ENCODE peak calls at places on chromosome 17, in six cellular contexts. One of them, this sample, is unnamed.

GRCh38 chr17:30363715-30364202 is 15.0 kb upstream of the CPD start:
- DNase-seq in A549: no peak
- DNase-seq in HepG2: no peak
- DNase-seq in K562: no peak
- DNase-seq in H1: no peak
- DNase-seq in endothelial cell of umbilical vein: no peak
- DNase-seq in this sample: no peak

GRCh38 chr17:76791053-76791980 is 53.4 kb downstream of the MFSD11 start:
- DNase-seq in A549: peak; percentile 41
- DNase-seq in HepG2: peak; percentile 39
- DNase-seq in K562: peak; percentile 81
- DNase-seq in H1: no peak
- DNase-seq in endothelial cell of umbilical vein: peak; percentile 53
- DNase-seq in this sample: no peak

GRCh38 chr17:76197911-76198310 is 42.4 kb downstream of the RNF157 start:
- DNase-seq in A549: no peak
- DNase-seq in HepG2: no peak
- DNase-seq in K562: no peak
- DNase-seq in H1: no peak
- DNase-seq in endothelial cell of umbilical vein: no peak
- DNase-seq in this sample: no peak

GRCh38 chr17:31877911-31878702 is 19.1 kb upstream of the COPRS start:
- DNase-seq in A549: no peak
- DNase-seq in HepG2: no peak
- DNase-seq in K562: no peak
- DNase-seq in H1: no peak
- DNase-seq in endothelial cell of umbilical vein: peak; percentile 84
- DNase-seq in this sample: no peak

GRCh38 chr17:38469875-38470274 is 41.6 kb downstream of the ARHGAP23 start:
- DNase-seq in A549: no peak
- DNase-seq in HepG2: no peak
- DNase-seq in K562: peak; percentile 53
- DNase-seq in H1: no peak
- DNase-seq in endothelial cell of umbilical vein: peak; percentile 23
- DNase-seq in this sample: no peak

GRCh38 chr17:12627177-12627629 is 38.5 kb upstream of the MYOCD start:
- DNase-seq in A549: peak; percentile 85
- DNase-seq in HepG2: peak; percentile 57
- DNase-seq in K562: no peak
- DNase-seq in H1: no peak
- DNase-seq in endothelial cell of umbilical vein: no peak
- DNase-seq in this sample: no peak

GRCh38 chr17:40493697-40494096 is 7.7 kb downstream of the TNS4 start:
- DNase-seq in A549: no peak
- DNase-seq in HepG2: no peak
- DNase-seq in K562: no peak
- DNase-seq in H1: no peak
- DNase-seq in endothelial cell of umbilical vein: no peak
- DNase-seq in this sample: no peak

GRCh38 chr17:14942511-14943185 is 322.5 kb downstream of the PMP22 start:
- DNase-seq in A549: no peak
- DNase-seq in HepG2: no peak
- DNase-seq in K562: no peak
- DNase-seq in H1: no peak
- DNase-seq in endothelial cell of umbilical vein: no peak
- DNase-seq in this sample: no peak

GRCh38 chr17:42704495-42705494 is 22.5 kb downstream of the CNTNAP1 start:
- DNase-seq in A549: no peak
- DNase-seq in HepG2: no peak
- DNase-seq in K562: no peak
- DNase-seq in H1: no peak
- DNase-seq in endothelial cell of umbilical vein: no peak
- DNase-seq in this sample: no peak

GRCh38 chr17:29376667-29377268 is 13.4 kb upstream of the TAOK1 start:
- DNase-seq in A549: peak; percentile 76
- DNase-seq in HepG2: no peak
- DNase-seq in K562: no peak
- DNase-seq in H1: no peak
- DNase-seq in endothelial cell of umbilical vein: no peak
- DNase-seq in this sample: no peak

GRCh38 chr17:79984045-79984840 is 51.4 kb downstream of the TBC1D16 start:
- DNase-seq in A549: no peak
- DNase-seq in HepG2: no peak
- DNase-seq in K562: no peak
- DNase-seq in H1: no peak
- DNase-seq in endothelial cell of umbilical vein: no peak
- DNase-seq in this sample: no peak

DNA sequence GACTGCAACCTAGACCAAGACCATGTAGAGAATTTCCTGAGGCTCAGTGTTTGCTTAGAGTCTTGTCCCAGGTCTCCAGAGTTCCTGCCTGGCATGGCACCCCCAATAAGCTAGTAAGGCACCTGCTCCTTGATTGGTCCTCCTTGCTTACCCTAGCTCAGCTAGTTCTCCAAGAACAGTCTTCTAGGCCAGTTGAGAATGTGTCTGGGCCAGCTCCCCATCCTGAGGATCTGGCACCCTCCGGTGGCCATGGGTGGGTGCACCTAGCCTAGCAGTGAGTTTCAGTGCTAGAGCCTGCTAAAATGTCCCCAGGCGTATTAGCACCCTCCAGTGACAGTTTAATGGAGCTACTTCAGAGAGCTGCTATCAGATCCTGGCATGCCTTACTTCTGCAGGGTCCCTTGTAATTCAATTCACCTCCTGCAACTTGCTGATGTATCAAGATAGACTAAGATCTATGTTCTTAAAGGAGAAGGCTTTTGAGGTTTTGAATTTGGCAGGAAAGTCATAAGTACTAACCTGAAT is 44.4 kb upstream of the MED13 start:
- DNase-seq in A549: peak; percentile 92
- DNase-seq in HepG2: peak; percentile 90
- DNase-seq in K562: peak; percentile 88
- DNase-seq in H1: peak; percentile 77
- DNase-seq in endothelial cell of umbilical vein: peak; percentile 36
- DNase-seq in this sample: peak; percentile 85
- TF ChIP-seq CTCF in A549: peak; percentile 99
- TF ChIP-seq CTCF in HepG2: peak; percentile 100
- TF ChIP-seq CTCF in K562: peak; percentile 99
- TF ChIP-seq CTCF in H1: peak; percentile 90
- TF ChIP-seq CTCF in endothelial cell of umbilical vein: peak; percentile 46
- TF ChIP-seq CTCF in this sample: peak; percentile 51

GRCh38 chr17:74309902-74310301 is 16.1 kb upstream of the KIF19 start:
- DNase-seq in A549: no peak
- DNase-seq in HepG2: no peak
- DNase-seq in K562: no peak
- DNase-seq in H1: no peak
- DNase-seq in endothelial cell of umbilical vein: no peak
- DNase-seq in this sample: no peak
- TF ChIP-seq JUN in A549: no peak
- TF ChIP-seq JUN in HepG2: no peak
- TF ChIP-seq JUN in K562: no peak
- TF ChIP-seq JUN in H1: no peak
- TF ChIP-seq JUN in endothelial cell of umbilical vein: no peak
- TF ChIP-seq JUN in this sample: no peak

DNA sequence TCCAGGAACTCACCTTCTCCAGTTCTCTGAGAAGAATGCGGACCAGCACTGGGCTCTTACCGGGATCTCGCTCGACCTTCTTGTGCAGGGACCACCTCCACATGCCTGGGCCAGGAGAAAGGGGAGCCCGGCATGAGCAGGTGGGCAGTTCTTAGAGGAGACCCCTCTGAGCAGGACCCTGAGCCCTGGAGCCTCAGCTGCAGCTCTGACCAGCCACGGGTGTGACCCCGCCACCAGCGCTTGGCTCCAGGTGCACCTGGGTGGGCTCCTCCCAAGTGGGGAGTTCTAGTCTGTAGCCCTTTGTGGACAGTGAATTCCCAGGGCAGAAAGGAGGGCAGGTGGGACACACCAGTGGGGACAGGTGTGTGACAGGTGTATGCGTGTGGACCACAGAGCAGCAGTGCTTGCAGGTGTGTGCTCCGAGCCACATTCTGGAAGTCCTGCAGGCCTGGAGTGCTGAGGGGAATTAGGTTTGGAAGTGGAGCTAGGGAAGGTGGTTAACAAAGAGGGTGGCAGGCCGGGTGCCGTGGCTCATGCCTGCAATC is 28.9 kb downstream of the PIK3R6 start:
- DNase-seq in A549: no peak
- DNase-seq in HepG2: no peak
- DNase-seq in K562: no peak
- DNase-seq in H1: peak; percentile 39
- DNase-seq in endothelial cell of umbilical vein: no peak
- DNase-seq in this sample: no peak
- TF ChIP-seq CTCF in A549: no peak
- TF ChIP-seq CTCF in HepG2: no peak
- TF ChIP-seq CTCF in K562: no peak
- TF ChIP-seq CTCF in H1: no peak
- TF ChIP-seq CTCF in endothelial cell of umbilical vein: no peak
- TF ChIP-seq CTCF in this sample: no peak

DNA sequence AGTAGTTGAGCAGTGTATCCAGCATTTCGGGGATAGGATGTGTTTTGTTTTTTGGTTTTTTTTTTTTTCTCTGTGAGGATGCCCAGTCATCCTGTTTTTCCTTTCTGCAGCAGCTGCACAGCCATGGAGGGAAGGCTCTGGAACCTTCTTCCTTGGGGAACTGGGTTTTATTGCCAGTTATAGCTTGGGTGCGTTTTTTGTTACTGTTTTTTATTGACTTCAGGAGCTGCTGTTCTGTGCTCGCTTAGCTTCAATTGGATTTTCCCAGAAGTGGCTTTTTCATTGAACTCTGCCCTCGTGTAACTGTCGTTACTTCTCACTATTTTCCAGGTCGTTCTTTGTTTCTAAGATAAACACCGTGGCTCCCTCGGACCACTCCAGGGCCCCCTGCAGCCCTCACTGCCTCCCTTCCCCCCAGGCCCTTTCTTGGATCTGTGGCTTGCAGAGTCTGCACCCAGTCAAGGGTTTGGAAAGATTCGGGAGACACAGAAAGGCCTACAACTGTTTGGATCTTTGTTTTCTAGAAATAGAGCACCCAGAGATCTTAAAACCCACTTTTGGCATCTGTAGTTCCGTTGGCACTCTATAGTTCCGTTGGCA is 119.7 kb upstream of the CACNG5 start:
- DNase-seq in A549: no peak
- DNase-seq in HepG2: no peak
- DNase-seq in K562: no peak
- DNase-seq in H1: no peak
- DNase-seq in endothelial cell of umbilical vein: no peak
- DNase-seq in this sample: no peak
- TF ChIP-seq JUN in A549: no peak
- TF ChIP-seq JUN in HepG2: no peak
- TF ChIP-seq JUN in K562: no peak
- TF ChIP-seq JUN in H1: no peak
- TF ChIP-seq JUN in endothelial cell of umbilical vein: no peak
- TF ChIP-seq JUN in this sample: no peak

GRCh38 chr17:53150101-53150698 is 672.5 kb upstream of the KIF2B start:
- DNase-seq in A549: no peak
- DNase-seq in HepG2: peak; percentile 4
- DNase-seq in K562: no peak
- DNase-seq in H1: no peak
- DNase-seq in endothelial cell of umbilical vein: no peak
- DNase-seq in this sample: no peak
- TF ChIP-seq CTCF in A549: peak; percentile 21
- TF ChIP-seq CTCF in HepG2: no peak
- TF ChIP-seq CTCF in K562: no peak
- TF ChIP-seq CTCF in H1: no peak
- TF ChIP-seq CTCF in endothelial cell of umbilical vein: peak; percentile 35
- TF ChIP-seq CTCF in this sample: no peak

GRCh38 chr17:48439072-48439471 is 9.1 kb upstream of the SKAP1 start:
- DNase-seq in A549: no peak
- DNase-seq in HepG2: no peak
- DNase-seq in K562: no peak
- DNase-seq in H1: no peak
- DNase-seq in endothelial cell of umbilical vein: no peak
- DNase-seq in this sample: no peak
- TF ChIP-seq JUN in A549: no peak
- TF ChIP-seq JUN in HepG2: no peak
- TF ChIP-seq JUN in K562: no peak
- TF ChIP-seq JUN in H1: no peak
- TF ChIP-seq JUN in endothelial cell of umbilical vein: no peak
- TF ChIP-seq JUN in this sample: no peak

DNA sequence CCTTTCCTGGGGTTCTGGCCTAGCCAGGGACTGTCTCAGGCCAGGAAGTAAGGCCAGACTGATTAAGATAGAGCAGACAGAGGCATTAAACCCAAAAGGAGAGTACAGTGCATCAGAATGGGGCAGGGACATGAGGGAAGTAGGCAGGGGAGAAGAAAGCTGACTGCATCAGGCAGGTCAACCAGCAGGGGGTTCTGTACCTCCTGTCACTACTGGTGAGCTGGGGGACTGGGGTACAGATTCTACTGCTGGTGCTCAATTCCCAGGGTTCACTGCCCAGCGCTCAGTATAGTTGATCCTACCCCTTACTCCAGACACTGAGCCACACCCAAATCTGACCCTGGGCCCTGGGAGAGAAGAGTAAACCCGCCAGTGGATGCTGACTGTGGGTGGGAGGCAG is 12.9 kb upstream of the MTMR4 start:
- DNase-seq in A549: no peak
- DNase-seq in HepG2: no peak
- DNase-seq in K562: no peak
- DNase-seq in H1: no peak
- DNase-seq in endothelial cell of umbilical vein: no peak
- DNase-seq in this sample: no peak
- TF ChIP-seq CTCF in A549: no peak
- TF ChIP-seq CTCF in HepG2: peak; percentile 34
- TF ChIP-seq CTCF in K562: peak; percentile 42
- TF ChIP-seq CTCF in H1: peak; percentile 7
- TF ChIP-seq CTCF in endothelial cell of umbilical vein: peak; percentile 17
- TF ChIP-seq CTCF in this sample: no peak

GRCh38 chr17:4140125-4140524 is 2.7 kb downstream of the ZZEF1 start:
- DNase-seq in A549: no peak
- DNase-seq in HepG2: no peak
- DNase-seq in K562: no peak
- DNase-seq in H1: no peak
- DNase-seq in endothelial cell of umbilical vein: no peak
- DNase-seq in this sample: no peak

GRCh38 chr17:4134756-4135155 is 8.1 kb downstream of the ZZEF1 start:
- DNase-seq in A549: no peak
- DNase-seq in HepG2: no peak
- DNase-seq in K562: no peak
- DNase-seq in H1: no peak
- DNase-seq in endothelial cell of umbilical vein: no peak
- DNase-seq in this sample: no peak

GRCh38 chr17:4135489-4135888 is 7.3 kb downstream of the ZZEF1 start:
- DNase-seq in A549: no peak
- DNase-seq in HepG2: no peak
- DNase-seq in K562: peak; percentile 39
- DNase-seq in H1: no peak
- DNase-seq in endothelial cell of umbilical vein: no peak
- DNase-seq in this sample: no peak

GRCh38 chr17:4130715-4131114 is 12.1 kb downstream of the ZZEF1 start:
- DNase-seq in A549: no peak
- DNase-seq in HepG2: no peak
- DNase-seq in K562: peak; percentile 13
- DNase-seq in H1: no peak
- DNase-seq in endothelial cell of umbilical vein: peak; percentile 56
- DNase-seq in this sample: no peak

GRCh38 chr17:4136373-4136772 is 6.5 kb downstream of the ZZEF1 start:
- DNase-seq in A549: no peak
- DNase-seq in HepG2: no peak
- DNase-seq in K562: no peak
- DNase-seq in H1: no peak
- DNase-seq in endothelial cell of umbilical vein: no peak
- DNase-seq in this sample: no peak
- TF ChIP-seq JUN in A549: no peak
- TF ChIP-seq JUN in HepG2: no peak
- TF ChIP-seq JUN in K562: no peak
- TF ChIP-seq JUN in H1: no peak
- TF ChIP-seq JUN in endothelial cell of umbilical vein: no peak
- TF ChIP-seq JUN in this sample: no peak

GRCh38 chr17:41687828-41688640 is 651 bp upstream of the EIF1 start:
- DNase-seq in A549: no peak
- DNase-seq in HepG2: peak; percentile 74
- DNase-seq in K562: no peak
- DNase-seq in H1: peak; percentile 48
- DNase-seq in endothelial cell of umbilical vein: no peak
- DNase-seq in this sample: no peak
- TF ChIP-seq CTCF in A549: peak; percentile 89
- TF ChIP-seq CTCF in HepG2: peak; percentile 69
- TF ChIP-seq CTCF in K562: peak; percentile 52
- TF ChIP-seq CTCF in H1: no peak
- TF ChIP-seq CTCF in endothelial cell of umbilical vein: peak; percentile 37
- TF ChIP-seq CTCF in this sample: no peak

This sample was measured in WTC11.